ENCODE peak calls at places on chromosomes 4 and X, in five cellular contexts. J, P, Z, Q and C are unnamed samples. For H3K36me3, the result is how much of the 10 kb centered on the place peaks cover.

GRCh38 chrX:111103246-111103645 is 7.3 kb downstream of the PAK3 start:
- DNase-seq in Z (no peak), Q (no peak), P (no peak), J (no peak), C (no peak)

GRCh38 chr4:155758500-155759371 is at the start of gene GUCY1B1:
- DNase-seq in J (peak), Q (peak), P (peak), Z (peak), C (peak)

GRCh38 chrX:16970977-16971376 is 24.5 kb downstream of the REPS2 start:
- DNase-seq in J (no peak), P (no peak), Z (no peak), Q (peak), C (no peak)

GRCh38 chr4:2248044-2248780 is 6.3 kb upstream of the HAUS3 start:
- DNase-seq in P (peak), Z (no peak), J (peak), Q (no peak), C (peak)

GRCh38 chr4:122150896-122151295 is 1.2 kb upstream of the BLTP1 start:
- DNase-seq in Q (no peak), J (no peak), P (no peak), Z (no peak), C (no peak)

GRCh38 chr4:3689576-3690551 is 76.3 kb upstream of the ADRA2C start:
- DNase-seq in J (no peak), P (no peak), Q (no peak), Z (no peak), C (peak)

GRCh38 chr4:61447918-61448317 is 247.8 kb downstream of the ADGRL3 start:
- DNase-seq in J (no peak), Q (no peak), Z (no peak), P (no peak), C (no peak)

GRCh38 chr4:184453402-184454160 is 20.8 kb downstream of the IRF2 start:
- DNase-seq in Z (no peak), P (no peak), J (peak), Q (peak), C (peak)

GRCh38 chr4:74555843-74556242 is 110.9 kb downstream of the AREG start:
- DNase-seq in P (no peak), Q (no peak), J (no peak), Z (no peak), C (no peak)

GRCh38 chrX:151695583-151695930 is 299 bp downstream of the PRRG3 start:
- DNase-seq in J (no peak), P (no peak), Z (no peak), Q (no peak), C (no peak)

GRCh38 chr4:124931050-124931449 is 218.5 kb upstream of the ANKRD50 start:
- DNase-seq in Q (no peak), P (no peak), Z (no peak), J (no peak), C (no peak)

DNA sequence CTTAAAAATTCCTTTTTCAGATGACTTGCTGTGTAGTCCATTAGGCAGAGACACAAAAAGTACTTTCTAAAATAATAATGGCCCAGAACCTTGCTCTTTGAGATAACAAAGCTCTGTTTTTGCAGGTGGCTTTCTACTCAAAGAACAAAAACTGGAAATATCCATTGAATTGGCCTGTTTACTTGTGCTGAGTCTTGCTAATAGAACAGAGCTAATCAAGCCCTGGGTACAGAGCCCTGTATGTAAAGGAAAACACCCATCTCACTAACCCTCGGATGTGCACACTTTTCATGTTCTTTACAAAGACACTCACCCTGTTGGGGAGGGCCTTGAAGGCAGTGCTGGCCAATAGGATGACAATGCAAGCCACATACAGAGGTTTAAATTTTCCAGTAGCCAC is 27.0 kb upstream of the LNX1 start:
- DNase-seq in Z (no peak), P (no peak), Q (no peak), J (no peak), C (no peak)
- H3K36me3 ChIP-seq in Z (under half), P (under half), Q (under half), J (under half), C (under half)

GRCh38 chr4:153447175-153447887 is 18.8 kb upstream of the TMEM131L start:
- DNase-seq in Z (no peak), Q (no peak), J (no peak), P (no peak), C (no peak)

GRCh38 chr4:153450545-153450917 is 15.6 kb upstream of the TMEM131L start:
- DNase-seq in Q (no peak), J (no peak), Z (no peak), P (no peak), C (no peak)

GRCh38 chr4:153448003-153448731 is 18.0 kb upstream of the TMEM131L start:
- DNase-seq in J (no peak), Z (no peak), Q (no peak), P (no peak), C (no peak)

GRCh38 chr4:153451931-153452660 is 14.1 kb upstream of the TMEM131L start:
- DNase-seq in P (no peak), J (no peak), Q (no peak), Z (no peak), C (no peak)

DNA sequence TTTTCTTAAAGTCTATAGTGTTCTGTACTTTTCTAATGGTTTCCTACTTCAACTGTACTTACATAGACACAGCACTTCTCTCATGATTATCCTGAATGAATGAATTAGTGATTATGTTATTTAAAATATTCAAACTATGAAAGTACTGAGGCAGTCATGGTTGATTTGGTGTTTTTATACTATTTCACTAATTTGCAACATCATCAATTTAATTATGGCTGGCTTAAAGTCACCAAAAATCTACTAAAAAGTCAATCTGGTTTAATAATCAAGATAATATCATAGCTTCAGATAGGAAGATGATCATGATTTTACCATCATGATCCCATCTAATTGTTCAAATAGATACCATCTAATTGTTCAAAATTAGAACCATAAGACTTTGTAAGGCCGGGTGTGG is 16.8 kb upstream of the TMEM131L start:
- DNase-seq in P (no peak), J (no peak), Z (no peak), Q (no peak), C (no peak)
- H3K27ac ChIP-seq in P (no peak), J (no peak), Z (no peak), Q (no peak), C (no peak)

GRCh38 chr4:187064033-187064432 is 340.4 kb upstream of the FAT1 start:
- DNase-seq in Z (no peak), Q (no peak), P (no peak), J (no peak), C (no peak)

GRCh38 chr4:187059031-187059430 is 335.4 kb upstream of the FAT1 start:
- DNase-seq in Q (peak), J (no peak), P (no peak), Z (no peak), C (no peak)

GRCh38 chr4:187059895-187060294 is 336.2 kb upstream of the FAT1 start:
- DNase-seq in Z (no peak), Q (no peak), J (no peak), P (no peak), C (no peak)

GRCh38 chr4:187063251-187063650 is 339.6 kb upstream of the FAT1 start:
- DNase-seq in P (no peak), Q (no peak), Z (no peak), J (no peak), C (no peak)

GRCh38 chr4:187060551-187060950 is 336.9 kb upstream of the FAT1 start:
- DNase-seq in Z (no peak), P (no peak), J (no peak), Q (no peak), C (no peak)
- H3K36me3 ChIP-seq in Z (under half), P (under half), J (under half), Q (under half), C (under half)

GRCh38 chrX:13762015-13762414 is 27.5 kb downstream of the OFD1 start:
- DNase-seq in P (no peak), Q (no peak), J (no peak), Z (no peak), C (no peak)

GRCh38 chrX:13764765-13765164 is 30.2 kb downstream of the OFD1 start:
- DNase-seq in P (peak), Z (no peak), J (peak), Q (no peak), C (peak)

GRCh38 chrX:13761606-13762005 is 27.1 kb downstream of the OFD1 start:
- DNase-seq in Z (no peak), J (no peak), Q (no peak), P (no peak), C (no peak)

GRCh38 chrX:13763489-13763888 is 28.9 kb downstream of the OFD1 start:
- DNase-seq in Q (no peak), Z (peak), J (peak), P (no peak), C (peak)

DNA sequence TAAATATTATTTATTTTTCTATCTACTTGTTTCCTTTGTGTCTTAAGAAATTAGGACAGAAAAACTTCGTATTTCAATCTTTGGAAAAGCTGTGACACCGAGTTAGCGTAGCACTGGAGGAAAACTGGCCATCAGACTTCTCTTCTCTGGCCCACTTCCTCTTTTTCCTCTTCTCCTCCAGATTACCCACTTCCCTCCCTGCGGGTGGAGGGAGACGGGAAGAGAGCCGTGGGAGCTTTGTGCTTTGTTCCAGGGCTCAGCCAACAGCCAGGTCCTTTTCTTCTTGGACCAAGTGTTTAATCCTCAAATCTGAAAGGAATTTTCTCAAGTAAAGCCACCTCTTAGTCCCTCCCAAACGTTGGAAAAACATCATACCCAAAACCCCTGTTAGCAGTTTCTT is 29.7 kb downstream of the OFD1 start:
- DNase-seq in Z (no peak), Q (no peak), P (peak), J (no peak), C (no peak)
- H3K27ac ChIP-seq in Z (peak), Q (no peak), P (peak), J (peak), C (peak)

DNA sequence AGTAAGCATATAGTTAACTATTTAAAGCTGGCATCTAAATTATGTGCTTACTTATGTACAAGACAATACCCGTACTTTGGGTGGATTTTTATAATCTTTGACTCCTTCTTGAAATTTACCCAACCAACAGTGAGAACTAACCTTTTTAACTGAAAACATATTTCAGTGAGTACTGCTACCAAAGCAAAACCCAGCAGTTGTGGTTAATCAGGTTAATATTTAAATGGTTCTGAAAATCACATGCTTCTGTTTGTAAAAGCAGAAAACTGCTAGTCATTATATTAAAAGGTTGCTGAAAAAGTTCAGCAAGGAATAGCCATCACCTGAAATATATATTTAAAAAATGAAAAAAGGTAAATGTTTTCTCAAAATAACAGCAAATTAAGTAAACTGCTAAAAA is 20.0 kb downstream of the UBE2D3 start:
- DNase-seq in Z (no peak), P (no peak), Q (no peak), J (no peak), C (no peak)
- H3K36me3 ChIP-seq in Z (under half), P (half or more), Q (half or more), J (half or more), C (under half)

GRCh38 chr4:157983300-157983699 is 189.5 kb downstream of the GASK1B start:
- DNase-seq in Q (no peak), P (no peak), J (no peak), Z (no peak), C (no peak)
- H3K27ac ChIP-seq in Q (no peak), P (no peak), J (no peak), Z (no peak), C (no peak)

GRCh38 chr4:31548823-31549222 is 828.7 kb downstream of the PCDH7 start:
- DNase-seq in Q (no peak), P (no peak), J (no peak), Z (no peak), C (no peak)
- H3K36me3 ChIP-seq in Q (under half), P (under half), J (under half), Z (under half), C (under half)